ENCODE peak calls at places on chromosomes 2 and 18, in four cellular contexts. Y is mesendoderm, G is mesenchymal stem cell, E is neuronal stem cell. O is an unnamed sample.

GRCh38 chr18:32831781-32832180 is 59.0 kb upstream of the KLHL14 start:
- DNase-seq in Y (no peak), G (peak), E (no peak), O (no peak)

GRCh38 chr2:75528221-75528977 is 32.3 kb downstream of the EVA1A start:
- DNase-seq in Y (peak), G (no peak), E (no peak), O (peak)

GRCh38 chr2:219570194-219570923 is 980 bp downstream of the OBSL1 start:
- DNase-seq in Y (no peak), G (peak), E (peak), O (no peak)

GRCh38 chr2:84924173-84925106 is 19.0 kb downstream of the TMSB10 start:
- DNase-seq in Y (peak), G (no peak), E (no peak), O (peak)

GRCh38 chr2:109457811-109458210 is 156.0 kb downstream of the SEPTIN10 start:
- DNase-seq in Y (peak), G (no peak), E (no peak), O (no peak)

GRCh38 chr2:218168635-218169462 is 2.1 kb upstream of the CXCR1 start:
- DNase-seq in Y (peak), G (peak), E (peak), O (peak)

GRCh38 chr18:70454705-70455322 is 166.0 kb downstream of the SOCS6 start:
- DNase-seq in Y (peak), G (peak), E (peak), O (no peak)

GRCh38 chr2:5691659-5692529 is at the start of gene SOX11:
- DNase-seq in Y (peak), G (peak), E (peak), O (peak)

GRCh38 chr2:46568212-46569009 is 89.0 kb downstream of the TMEM247 start:
- DNase-seq in Y (no peak), G (no peak), E (no peak), O (no peak)

GRCh38 chr2:135557533-135557932 is 26.2 kb downstream of the R3HDM1 start:
- DNase-seq in Y (no peak), G (no peak), E (no peak), O (no peak)

GRCh38 chr2:66443183-66443976 is 8.5 kb downstream of the MEIS1 start:
- DNase-seq in Y (no peak), G (no peak), E (no peak), O (no peak)

GRCh38 chr2:108943067-108943350 is 46.0 kb downstream of the EDAR start:
- DNase-seq in Y (no peak), G (no peak), E (no peak), O (no peak)

GRCh38 chr2:199431748-199432213 is 26.0 kb downstream of the SATB2 start:
- DNase-seq in Y (peak), G (peak), E (no peak), O (peak)

GRCh38 chr2:221283896-221284295 is 288.2 kb downstream of the EPHA4 start:
- DNase-seq in Y (no peak), G (peak), E (no peak), O (no peak)

GRCh38 chr2:41381701-41382100 is 666.1 kb upstream of the PKDCC start:
- DNase-seq in Y (no peak), G (no peak), E (no peak), O (no peak)

GRCh38 chr2:201909961-201910361 is 103.6 kb downstream of the CDK15 start:
- DNase-seq in Y (no peak), G (peak), E (no peak), O (no peak)

GRCh38 chr2:211359353-211359752 is 803.0 kb downstream of the CPS1 start:
- DNase-seq in Y (no peak), G (no peak), E (no peak), O (no peak)

GRCh38 chr2:70471129-70471528 is 82.5 kb downstream of the TGFA start:
- DNase-seq in Y (no peak), G (no peak), E (no peak), O (no peak)

GRCh38 chr2:39805936-39806608 is 27.0 kb upstream of the THUMPD2 start:
- DNase-seq in Y (no peak), G (peak), E (no peak), O (no peak)

GRCh38 chr2:189293164-189293563 is 113.6 kb upstream of the COL5A2 start:
- DNase-seq in Y (no peak), G (peak), E (no peak), O (no peak)

GRCh38 chr2:197242719-197243118 is 67.9 kb downstream of the ANKRD44 start:
- DNase-seq in Y (no peak), G (no peak), E (no peak), O (no peak)

GRCh38 chr2:39513641-39514094 is 76.6 kb upstream of the MAP4K3 start:
- DNase-seq in Y (peak), G (peak), E (no peak), O (peak)

GRCh38 chr2:237279012-237279768 is 134.8 kb downstream of the COL6A3 start:
- DNase-seq in Y (no peak), G (no peak), E (no peak), O (no peak)

GRCh38 chr2:63057249-63058148 is 6.9 kb downstream of the OTX1 start:
- DNase-seq in Y (peak), G (peak), E (peak), O (no peak)

GRCh38 chr18:7590800-7591560 is 23.9 kb downstream of the PTPRM start:
- DNase-seq in Y (no peak), G (no peak), E (no peak), O (no peak)

GRCh38 chr2:97754690-97755346 is 41.4 kb downstream of the ZAP70 start:
- DNase-seq in Y (no peak), G (no peak), E (no peak), O (no peak)

GRCh38 chr2:127657232-127657595 is 11.3 kb downstream of the GPR17 start:
- DNase-seq in Y (no peak), G (no peak), E (no peak), O (no peak)

GRCh38 chr2:42558827-42559226 is 9.6 kb upstream of the MTA3 start:
- DNase-seq in Y (peak), G (no peak), E (no peak), O (no peak)

GRCh38 chr2:209238765-209239584 is 184.9 kb upstream of the MAP2 start:
- DNase-seq in Y (no peak), G (no peak), E (no peak), O (no peak)

GRCh38 chr2:121063471-121063870 is 221.5 kb downstream of the TFCP2L1 start:
- DNase-seq in Y (no peak), G (no peak), E (no peak), O (no peak)

GRCh38 chr2:20225294-20226151 is 593 bp upstream of the SDC1 start:
- DNase-seq in Y (peak), G (peak), E (peak), O (peak)

GRCh38 chr2:199366406-199366805 is 91.3 kb downstream of the SATB2 start:
- DNase-seq in Y (no peak), G (peak), E (no peak), O (no peak)

GRCh38 chr2:136828162-136828561 is 62.8 kb downstream of the THSD7B start:
- DNase-seq in Y (no peak), G (no peak), E (no peak), O (no peak)

GRCh38 chr2:218882463-218882821 is 1.8 kb downstream of the WNT10A start:
- DNase-seq in Y (no peak), G (no peak), E (no peak), O (no peak)

GRCh38 chr18:35029770-35030169 is 11.4 kb upstream of the MAPRE2 start:
- DNase-seq in Y (no peak), G (peak), E (no peak), O (no peak)
- H2BK5ac ChIP-seq in Y (no peak), G (no peak), E (no peak), O (no peak)

GRCh38 chr18:12637393-12637792 is 20.5 kb downstream of the SPIRE1 start:
- DNase-seq in Y (peak), G (peak), E (no peak), O (no peak)

GRCh38 chr18:12639990-12640880 is 17.7 kb downstream of the SPIRE1 start:
- DNase-seq in Y (peak), G (peak), E (no peak), O (no peak)

GRCh38 chr18:12638634-12639124 is 19.2 kb downstream of the SPIRE1 start:
- DNase-seq in Y (no peak), G (no peak), E (no peak), O (no peak)

GRCh38 chr18:12640881-12641200 is 17.1 kb downstream of the SPIRE1 start:
- DNase-seq in Y (no peak), G (no peak), E (no peak), O (no peak)

DNA sequence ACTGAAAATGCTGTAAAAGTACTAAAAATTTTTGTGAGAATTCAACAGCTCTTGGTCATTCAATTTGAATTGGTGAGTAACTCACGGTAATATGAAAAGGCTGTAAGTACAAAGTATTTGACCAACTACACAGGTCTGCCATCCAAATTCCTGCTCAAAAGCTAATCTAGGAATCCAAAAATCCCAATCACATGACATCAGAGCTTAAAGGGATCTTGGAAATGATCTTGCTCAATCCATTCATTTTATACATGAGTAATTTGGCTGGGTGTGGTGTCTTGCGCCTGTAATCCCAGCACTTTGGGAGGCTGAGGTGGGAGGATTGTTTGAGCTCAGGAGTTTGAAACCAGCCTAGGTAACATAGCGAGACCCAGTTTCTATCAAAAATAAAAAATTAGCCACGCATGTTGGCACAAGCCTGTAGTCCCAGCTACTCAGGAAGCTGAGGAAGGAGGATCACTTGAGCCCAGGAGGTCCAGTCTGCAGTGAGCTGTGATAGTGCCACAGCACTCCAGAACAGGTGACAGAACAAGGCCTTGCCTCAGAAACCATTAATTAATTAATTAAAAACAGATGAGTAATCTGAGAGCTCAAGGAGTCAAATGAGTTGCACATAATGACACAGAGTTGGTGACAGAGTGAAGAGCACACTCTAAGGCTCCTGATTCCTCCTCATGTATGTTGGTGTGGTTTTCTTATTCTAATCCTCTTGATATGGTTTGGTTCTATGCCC is 19.8 kb downstream of the SPIRE1 start:
- DNase-seq in Y (peak), G (no peak), E (no peak), O (no peak)
- H2BK5ac ChIP-seq in Y (no peak), G (no peak), E (no peak), O (peak)

GRCh38 chr2:102056079-102056581 is 64.4 kb downstream of the IL1R2 start:
- DNase-seq in Y (no peak), G (no peak), E (no peak), O (no peak)

GRCh38 chr2:102059151-102059550 is 67.4 kb downstream of the IL1R2 start:
- DNase-seq in Y (no peak), G (no peak), E (no peak), O (no peak)

GRCh38 chr2:102060047-102060446 is 68.3 kb downstream of the IL1R2 start:
- DNase-seq in Y (no peak), G (no peak), E (no peak), O (no peak)

GRCh38 chr2:102057502-102058292 is 65.9 kb downstream of the IL1R2 start:
- DNase-seq in Y (no peak), G (no peak), E (no peak), O (no peak)

GRCh38 chr2:102058293-102058833 is 66.6 kb downstream of the IL1R2 start:
- DNase-seq in Y (no peak), G (no peak), E (no peak), O (no peak)
- H2BK5ac ChIP-seq in Y (no peak), G (no peak), E (no peak), O (no peak)

GRCh38 chr18:2984703-2985261 is 28.2 kb downstream of the LPIN2 start:
- DNase-seq in Y (no peak), G (peak), E (no peak), O (no peak)
- H2BK5ac ChIP-seq in Y (no peak), G (no peak), E (no peak), O (no peak)

DNA sequence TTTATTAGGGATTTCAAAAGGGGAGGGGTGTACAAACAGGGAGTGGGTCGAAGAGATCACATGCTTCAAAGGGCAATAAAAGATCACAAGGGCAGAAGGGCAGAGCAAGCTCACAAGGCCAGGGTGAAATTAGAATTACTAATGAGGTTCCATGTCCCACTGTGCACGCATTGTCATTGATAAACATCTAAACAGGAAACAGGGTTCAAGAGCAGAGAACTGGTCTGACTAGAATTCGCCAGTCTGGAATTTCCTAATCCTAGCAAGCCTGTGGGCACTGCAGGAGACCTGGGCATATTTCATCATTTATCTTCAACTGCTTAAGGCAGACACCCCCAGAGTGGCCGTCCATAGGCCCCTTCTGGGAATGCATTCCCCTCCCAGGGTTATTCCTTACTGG is 408.2 kb downstream of the ZNF804A start:
- DNase-seq in Y (peak), G (no peak), E (no peak), O (peak)
- H2BK5ac ChIP-seq in Y (no peak), G (no peak), E (no peak), O (no peak)

GRCh38 chr2:207226671-207227061 is 60.9 kb upstream of the KLF7 start:
- DNase-seq in Y (peak), G (no peak), E (no peak), O (no peak)

GRCh38 chr2:207225773-207226172 is 60.0 kb upstream of the KLF7 start:
- DNase-seq in Y (no peak), G (no peak), E (no peak), O (no peak)

GRCh38 chr2:207226243-207226642 is 60.5 kb upstream of the KLF7 start:
- DNase-seq in Y (peak), G (no peak), E (no peak), O (no peak)

GRCh38 chr2:207224391-207224790 is 58.6 kb upstream of the KLF7 start:
- DNase-seq in Y (no peak), G (no peak), E (no peak), O (no peak)

DNA sequence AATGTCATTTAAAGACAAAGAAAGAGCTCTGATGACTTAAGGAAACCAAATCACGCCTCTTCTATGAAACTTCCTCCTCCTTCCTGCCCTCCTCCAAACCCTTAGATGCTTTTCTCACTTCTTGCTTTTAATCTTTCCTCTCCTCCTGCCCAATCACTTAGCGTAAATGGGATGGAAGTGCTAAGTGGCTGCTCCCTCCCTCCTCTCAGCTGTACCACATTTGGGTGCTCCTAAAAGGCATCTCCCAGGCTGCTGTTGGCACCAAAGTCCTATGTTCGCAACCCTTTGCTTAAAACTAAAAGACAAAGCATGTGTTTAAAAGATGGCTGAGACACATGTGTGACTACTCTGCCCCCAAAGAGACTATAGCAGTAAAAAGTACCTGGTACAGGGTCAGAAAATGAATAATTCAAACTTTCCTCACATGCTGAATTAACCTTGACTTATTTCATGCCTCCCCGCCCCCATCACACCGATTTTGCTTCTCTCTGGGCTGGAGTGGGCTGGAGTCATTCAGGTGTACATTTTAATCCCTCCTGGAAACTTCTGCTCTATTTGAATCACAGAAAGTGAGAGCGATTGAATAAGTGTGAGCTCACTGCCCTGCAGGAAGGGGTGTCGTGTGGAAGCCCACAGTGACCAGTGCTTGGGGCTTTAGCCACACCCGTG is 59.2 kb upstream of the KLF7 start:
- DNase-seq in Y (peak), G (no peak), E (no peak), O (no peak)
- H2BK5ac ChIP-seq in Y (peak), G (no peak), E (no peak), O (no peak)

O was measured in H9.